ENCODE peak calls at places on chromosomes 5 and 9, in five cellular contexts. One of them, this sample, is unnamed. For H3K36me3, the result is how much of the 10 kb centered on the place peaks cover.

GRCh38 chr5:59583151-59583809 is 310.2 kb downstream of the PDE4D start:
- DNase-seq in thyroid gland: no peak
- DNase-seq in right atrium auricular region: no peak
- DNase-seq in mesendoderm: no peak
- DNase-seq in SK-N-SH: no peak
- DNase-seq in this sample: no peak

GRCh38 chr9:16312116-16312515 is 558.4 kb downstream of the BNC2 start:
- DNase-seq in mesendoderm: peak
- DNase-seq in thyroid gland: no peak
- DNase-seq in right atrium auricular region: peak
- DNase-seq in SK-N-SH: no peak
- DNase-seq in this sample: no peak

GRCh38 chr5:9930156-9930555 is 300.0 kb upstream of the TAS2R1 start:
- DNase-seq in right atrium auricular region: no peak
- DNase-seq in mesendoderm: no peak
- DNase-seq in SK-N-SH: no peak
- DNase-seq in thyroid gland: no peak
- DNase-seq in this sample: no peak

GRCh38 chr9:126399251-126399650 is 72.6 kb downstream of the MVB12B start:
- DNase-seq in mesendoderm: peak
- DNase-seq in right atrium auricular region: no peak
- DNase-seq in thyroid gland: no peak
- DNase-seq in SK-N-SH: no peak
- DNase-seq in this sample: peak

GRCh38 chr9:113580041-113580953 is 116.8 kb downstream of the RGS3 start:
- DNase-seq in mesendoderm: no peak
- DNase-seq in thyroid gland: peak
- DNase-seq in SK-N-SH: no peak
- DNase-seq in right atrium auricular region: peak
- DNase-seq in this sample: no peak

GRCh38 chr5:12313602-12314001 is 409.4 kb upstream of the CTNND2 start:
- DNase-seq in SK-N-SH: no peak
- DNase-seq in thyroid gland: no peak
- DNase-seq in right atrium auricular region: no peak
- DNase-seq in mesendoderm: no peak
- DNase-seq in this sample: no peak

GRCh38 chr5:102722930-102723329 is 32.2 kb upstream of the PAM start:
- DNase-seq in thyroid gland: no peak
- DNase-seq in SK-N-SH: no peak
- DNase-seq in mesendoderm: peak
- DNase-seq in right atrium auricular region: no peak
- DNase-seq in this sample: no peak

GRCh38 chr5:141757402-141757801 is 75.4 kb upstream of the ARAP3 start:
- DNase-seq in SK-N-SH: peak
- DNase-seq in thyroid gland: peak
- DNase-seq in mesendoderm: peak
- DNase-seq in right atrium auricular region: no peak
- DNase-seq in this sample: peak

GRCh38 chr9:131039129-131039954 is 30.4 kb downstream of the LAMC3 start:
- DNase-seq in mesendoderm: no peak
- DNase-seq in right atrium auricular region: no peak
- DNase-seq in thyroid gland: no peak
- DNase-seq in SK-N-SH: no peak
- DNase-seq in this sample: no peak

GRCh38 chr9:131037336-131038255 is 28.6 kb downstream of the LAMC3 start:
- DNase-seq in thyroid gland: peak
- DNase-seq in right atrium auricular region: no peak
- DNase-seq in mesendoderm: no peak
- DNase-seq in SK-N-SH: no peak
- DNase-seq in this sample: no peak

GRCh38 chr9:131036071-131036470 is 27.1 kb downstream of the LAMC3 start:
- DNase-seq in right atrium auricular region: no peak
- DNase-seq in mesendoderm: no peak
- DNase-seq in thyroid gland: no peak
- DNase-seq in SK-N-SH: no peak
- DNase-seq in this sample: no peak

GRCh38 chr9:131036529-131037335 is 27.8 kb downstream of the LAMC3 start:
- DNase-seq in thyroid gland: no peak
- DNase-seq in mesendoderm: no peak
- DNase-seq in right atrium auricular region: no peak
- DNase-seq in SK-N-SH: peak
- DNase-seq in this sample: peak

DNA sequence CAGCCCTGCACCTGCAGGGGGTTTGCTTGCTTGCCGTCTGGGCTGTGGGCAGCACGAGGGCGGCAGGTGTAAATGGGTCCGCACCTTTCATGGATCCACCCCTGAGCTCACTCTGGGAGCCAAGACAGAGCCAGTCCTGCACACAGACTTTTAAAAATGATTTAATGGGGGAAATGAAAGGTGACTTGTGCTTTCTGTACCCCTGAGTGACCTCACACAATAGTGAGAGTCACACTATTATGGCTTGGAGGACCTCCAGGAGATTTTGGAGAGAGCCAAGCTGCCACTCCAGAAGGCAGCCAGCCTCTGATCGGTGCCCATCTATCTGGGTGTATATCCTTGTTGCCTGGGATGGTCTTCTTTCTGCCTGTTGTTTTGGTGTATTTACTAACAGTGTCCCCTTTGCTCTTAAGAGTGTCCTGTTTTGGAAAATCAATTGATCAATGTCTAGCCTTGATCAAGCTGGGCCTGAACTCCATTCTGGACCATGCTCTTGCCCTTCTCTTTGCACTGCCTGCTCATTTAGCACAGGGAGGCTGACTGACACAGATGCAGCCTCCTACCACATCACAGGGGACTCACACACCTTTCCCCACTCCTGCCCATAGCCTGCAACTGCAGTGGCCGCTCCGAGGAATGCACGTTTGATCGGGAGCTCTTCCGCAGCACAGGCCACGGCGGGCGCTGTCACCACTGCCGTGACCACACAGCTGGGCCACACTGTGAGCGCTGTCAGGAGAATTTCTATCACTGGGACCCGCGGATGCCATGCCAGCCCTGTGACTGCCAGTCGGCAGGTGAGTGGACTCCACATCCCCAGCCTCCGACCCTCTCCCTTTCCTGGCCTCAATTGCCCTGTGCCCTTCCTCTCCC is 29.5 kb downstream of the LAMC3 start:
- DNase-seq in SK-N-SH: no peak
- DNase-seq in mesendoderm: no peak
- DNase-seq in thyroid gland: peak
- DNase-seq in right atrium auricular region: no peak
- DNase-seq in this sample: no peak
- H3K36me3 ChIP-seq in SK-N-SH: under half
- H3K36me3 ChIP-seq in mesendoderm: under half
- H3K36me3 ChIP-seq in thyroid gland: under half
- H3K36me3 ChIP-seq in right atrium auricular region: under half
- H3K36me3 ChIP-seq in this sample: under half

GRCh38 chr9:101403886-101404285 is 5.2 kb downstream of the ZNF189 start:
- DNase-seq in right atrium auricular region: no peak
- DNase-seq in thyroid gland: no peak
- DNase-seq in SK-N-SH: no peak
- DNase-seq in mesendoderm: no peak
- DNase-seq in this sample: no peak
- H3K36me3 ChIP-seq in right atrium auricular region: half or more
- H3K36me3 ChIP-seq in thyroid gland: half or more
- H3K36me3 ChIP-seq in SK-N-SH: half or more
- H3K36me3 ChIP-seq in mesendoderm: under half
- H3K36me3 ChIP-seq in this sample: half or more

GRCh38 chr9:71692337-71692736 is 76.0 kb downstream of the CEMIP2 start:
- DNase-seq in mesendoderm: no peak
- DNase-seq in SK-N-SH: no peak
- DNase-seq in thyroid gland: peak
- DNase-seq in right atrium auricular region: no peak
- DNase-seq in this sample: no peak

GRCh38 chr9:71691036-71691435 is 77.3 kb downstream of the CEMIP2 start:
- DNase-seq in thyroid gland: no peak
- DNase-seq in mesendoderm: no peak
- DNase-seq in right atrium auricular region: no peak
- DNase-seq in SK-N-SH: no peak
- DNase-seq in this sample: no peak

GRCh38 chr9:71690058-71690691 is 78.1 kb downstream of the CEMIP2 start:
- DNase-seq in right atrium auricular region: no peak
- DNase-seq in mesendoderm: no peak
- DNase-seq in SK-N-SH: no peak
- DNase-seq in thyroid gland: no peak
- DNase-seq in this sample: no peak

GRCh38 chr9:71694332-71694731 is 74.0 kb downstream of the CEMIP2 start:
- DNase-seq in mesendoderm: no peak
- DNase-seq in SK-N-SH: no peak
- DNase-seq in right atrium auricular region: no peak
- DNase-seq in thyroid gland: no peak
- DNase-seq in this sample: no peak

GRCh38 chr9:71693607-71694006 is 74.7 kb downstream of the CEMIP2 start:
- DNase-seq in right atrium auricular region: no peak
- DNase-seq in mesendoderm: no peak
- DNase-seq in thyroid gland: no peak
- DNase-seq in SK-N-SH: no peak
- DNase-seq in this sample: no peak
- H3K36me3 ChIP-seq in right atrium auricular region: under half
- H3K36me3 ChIP-seq in mesendoderm: under half
- H3K36me3 ChIP-seq in thyroid gland: under half
- H3K36me3 ChIP-seq in SK-N-SH: under half
- H3K36me3 ChIP-seq in this sample: under half

GRCh38 chr5:112876362-112876761 is 15.3 kb downstream of the SRP19 start:
- DNase-seq in mesendoderm: peak
- DNase-seq in SK-N-SH: no peak
- DNase-seq in right atrium auricular region: no peak
- DNase-seq in thyroid gland: no peak
- DNase-seq in this sample: no peak
- H3K36me3 ChIP-seq in mesendoderm: under half
- H3K36me3 ChIP-seq in SK-N-SH: half or more
- H3K36me3 ChIP-seq in right atrium auricular region: under half
- H3K36me3 ChIP-seq in thyroid gland: under half
- H3K36me3 ChIP-seq in this sample: under half

DNA sequence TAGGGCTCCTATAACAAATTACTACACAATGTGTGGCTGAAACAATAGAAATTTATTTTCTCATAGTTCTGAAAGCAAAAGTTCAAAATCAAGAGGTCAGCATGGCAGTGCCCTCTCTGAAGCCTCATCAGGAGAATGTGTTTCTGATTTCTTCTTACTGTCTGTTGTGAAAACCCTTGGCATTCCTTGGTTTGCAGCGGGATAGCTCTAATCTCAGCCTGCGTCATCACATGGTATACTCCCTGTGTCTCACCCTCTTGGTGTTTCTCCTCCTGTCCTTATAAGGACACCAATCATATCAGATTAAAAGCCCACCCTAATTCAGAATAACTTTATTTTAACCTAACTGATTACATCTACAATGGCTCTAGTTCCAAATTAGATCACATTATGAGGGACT is 87.5 kb upstream of the CDH9 start:
- DNase-seq in right atrium auricular region: no peak
- DNase-seq in thyroid gland: no peak
- DNase-seq in SK-N-SH: no peak
- DNase-seq in mesendoderm: peak
- DNase-seq in this sample: no peak
- H3K36me3 ChIP-seq in right atrium auricular region: under half
- H3K36me3 ChIP-seq in thyroid gland: under half
- H3K36me3 ChIP-seq in SK-N-SH: under half
- H3K36me3 ChIP-seq in mesendoderm: under half
- H3K36me3 ChIP-seq in this sample: under half

DNA sequence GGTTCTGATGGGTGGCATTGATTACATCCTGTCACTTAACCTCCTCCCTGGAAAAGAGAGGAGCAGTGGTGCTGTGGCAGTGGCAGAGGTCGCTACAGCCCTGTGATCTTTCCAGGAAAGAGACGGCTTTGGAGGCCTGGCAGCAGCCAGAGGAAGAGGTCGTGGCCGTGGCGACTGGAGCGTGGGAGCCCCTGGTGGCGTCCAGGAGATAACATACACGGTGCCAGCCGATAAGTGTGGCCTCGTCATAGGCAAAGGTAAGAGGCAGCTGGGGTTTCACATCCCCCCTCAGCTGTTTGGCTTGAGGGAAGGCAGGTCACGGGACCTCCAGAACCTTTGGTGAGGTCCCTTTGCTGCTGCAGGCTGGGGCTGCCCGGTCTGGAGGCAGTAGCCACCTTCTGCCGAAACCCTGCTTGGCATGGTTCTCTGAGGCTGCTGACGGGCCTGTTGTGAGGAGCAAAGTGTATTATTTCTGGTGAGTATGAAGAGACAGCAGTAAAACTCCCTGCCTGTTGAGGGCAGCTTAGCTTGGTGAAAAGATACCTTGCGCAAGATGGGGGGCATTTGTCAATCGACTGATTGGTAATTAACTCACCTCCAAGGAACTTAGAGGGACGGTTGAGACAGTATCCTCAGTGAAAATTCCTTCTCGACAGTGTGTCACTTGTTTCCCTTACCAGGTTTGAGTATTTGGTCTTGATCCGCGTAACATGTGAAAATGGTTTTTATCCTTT is 38.0 kb upstream of the PRDM12 start:
- DNase-seq in right atrium auricular region: no peak
- DNase-seq in mesendoderm: peak
- DNase-seq in SK-N-SH: no peak
- DNase-seq in thyroid gland: no peak
- DNase-seq in this sample: peak
- H3K36me3 ChIP-seq in right atrium auricular region: half or more
- H3K36me3 ChIP-seq in mesendoderm: under half
- H3K36me3 ChIP-seq in SK-N-SH: under half
- H3K36me3 ChIP-seq in thyroid gland: half or more
- H3K36me3 ChIP-seq in this sample: half or more

DNA sequence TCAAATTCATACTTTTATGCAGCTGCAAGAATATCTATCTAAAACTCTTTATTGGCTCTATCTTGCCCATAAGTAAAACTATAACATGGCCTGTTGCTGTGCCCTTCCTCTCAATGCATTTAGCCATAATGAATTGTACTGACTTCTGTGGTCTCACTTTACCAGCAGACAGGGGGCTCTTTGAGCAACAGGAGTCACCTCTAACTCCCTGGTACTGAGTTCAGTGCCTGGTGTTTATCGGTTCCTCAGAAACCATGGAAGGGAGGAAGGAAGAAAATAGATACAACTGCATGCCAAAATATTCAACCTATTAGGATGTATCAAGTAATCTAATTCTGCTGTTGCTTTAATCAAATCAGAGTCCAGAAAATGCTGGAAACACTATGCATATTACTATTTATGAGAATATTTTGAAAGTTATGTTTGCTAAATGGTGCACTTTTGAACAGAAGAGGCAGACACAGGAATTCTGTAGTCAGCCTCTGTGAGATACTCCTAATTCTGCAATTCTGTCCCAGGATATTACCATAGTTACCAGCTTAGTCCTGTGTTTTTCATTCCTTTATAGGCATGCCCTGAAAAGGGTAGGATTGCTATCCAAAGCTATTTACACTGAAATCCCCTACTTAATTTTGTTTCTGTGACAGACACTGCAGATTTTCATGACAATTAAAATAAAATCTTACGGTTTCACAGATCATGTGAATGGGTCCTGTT is 89.8 kb downstream of the CD180 start:
- DNase-seq in right atrium auricular region: no peak
- DNase-seq in SK-N-SH: no peak
- DNase-seq in thyroid gland: no peak
- DNase-seq in mesendoderm: no peak
- DNase-seq in this sample: no peak
- H3K36me3 ChIP-seq in right atrium auricular region: half or more
- H3K36me3 ChIP-seq in SK-N-SH: under half
- H3K36me3 ChIP-seq in thyroid gland: under half
- H3K36me3 ChIP-seq in mesendoderm: under half
- H3K36me3 ChIP-seq in this sample: under half